ENCODE peak calls at places on chromosomes 3 and 15, in nine cellular contexts. One of them, this sample, is unnamed.

GRCh38 chr15:48090115-48090514 is 30.7 kb upstream of the SLC24A5 start:
- DNase-seq in MV-4-11: no peak
- DNase-seq in NCI-H1105: no peak
- DNase-seq in endothelial cell: no peak
- DNase-seq in right cardiac atrium: no peak
- DNase-seq in stimulated activated CD8-positive, alpha-beta memory T cell treated with anti-CD3 and anti-CD28 coated beads, Interleukin-15, amount 100 ng/mL, for 1 hour: no peak
- DNase-seq in RWPE1: no peak
- DNase-seq in mesendoderm: no peak
- DNase-seq in activated CD4-positive, alpha-beta T cell treated with anti-CD3 and anti-CD28 coated beads, Interleukin-2, amount 50 U/mL, for 1 hour: no peak
- DNase-seq in this sample: no peak

GRCh38 chr15:89754361-89755154 is 3.5 kb upstream of the MESP1 start:
- DNase-seq in MV-4-11: no peak
- DNase-seq in NCI-H1105: no peak
- DNase-seq in endothelial cell: no peak
- DNase-seq in right cardiac atrium: no peak
- DNase-seq in stimulated activated CD8-positive, alpha-beta memory T cell treated with anti-CD3 and anti-CD28 coated beads, Interleukin-15, amount 100 ng/mL, for 1 hour: no peak
- DNase-seq in RWPE1: no peak
- DNase-seq in mesendoderm: peak; percentile 93
- DNase-seq in activated CD4-positive, alpha-beta T cell treated with anti-CD3 and anti-CD28 coated beads, Interleukin-2, amount 50 U/mL, for 1 hour: no peak
- DNase-seq in this sample: no peak

GRCh38 chr3:98735296-98735695 is 27.8 kb upstream of the ST3GAL6 start:
- DNase-seq in MV-4-11: no peak
- DNase-seq in NCI-H1105: no peak
- DNase-seq in endothelial cell: no peak
- DNase-seq in right cardiac atrium: no peak
- DNase-seq in stimulated activated CD8-positive, alpha-beta memory T cell treated with anti-CD3 and anti-CD28 coated beads, Interleukin-15, amount 100 ng/mL, for 1 hour: no peak
- DNase-seq in RWPE1: no peak
- DNase-seq in mesendoderm: no peak
- DNase-seq in activated CD4-positive, alpha-beta T cell treated with anti-CD3 and anti-CD28 coated beads, Interleukin-2, amount 50 U/mL, for 1 hour: no peak
- DNase-seq in this sample: no peak

GRCh38 chr3:171122212-171122611 is 95.7 kb upstream of the SLC2A2 start:
- DNase-seq in MV-4-11: no peak
- DNase-seq in NCI-H1105: no peak
- DNase-seq in endothelial cell: no peak
- DNase-seq in right cardiac atrium: no peak
- DNase-seq in stimulated activated CD8-positive, alpha-beta memory T cell treated with anti-CD3 and anti-CD28 coated beads, Interleukin-15, amount 100 ng/mL, for 1 hour: no peak
- DNase-seq in RWPE1: no peak
- DNase-seq in mesendoderm: no peak
- DNase-seq in activated CD4-positive, alpha-beta T cell treated with anti-CD3 and anti-CD28 coated beads, Interleukin-2, amount 50 U/mL, for 1 hour: no peak
- DNase-seq in this sample: no peak

GRCh38 chr3:162525052-162525451 is 1028.4 kb downstream of the OTOL1 start:
- DNase-seq in MV-4-11: no peak
- DNase-seq in NCI-H1105: no peak
- DNase-seq in endothelial cell: no peak
- DNase-seq in right cardiac atrium: no peak
- DNase-seq in stimulated activated CD8-positive, alpha-beta memory T cell treated with anti-CD3 and anti-CD28 coated beads, Interleukin-15, amount 100 ng/mL, for 1 hour: no peak
- DNase-seq in RWPE1: peak; percentile 1
- DNase-seq in mesendoderm: no peak
- DNase-seq in activated CD4-positive, alpha-beta T cell treated with anti-CD3 and anti-CD28 coated beads, Interleukin-2, amount 50 U/mL, for 1 hour: no peak
- DNase-seq in this sample: no peak

GRCh38 chr3:125622381-125622788 is 27.1 kb upstream of the OSBPL11 start:
- DNase-seq in MV-4-11: no peak
- DNase-seq in NCI-H1105: no peak
- DNase-seq in endothelial cell: no peak
- DNase-seq in right cardiac atrium: peak; percentile 75
- DNase-seq in stimulated activated CD8-positive, alpha-beta memory T cell treated with anti-CD3 and anti-CD28 coated beads, Interleukin-15, amount 100 ng/mL, for 1 hour: no peak
- DNase-seq in RWPE1: no peak
- DNase-seq in mesendoderm: no peak
- DNase-seq in activated CD4-positive, alpha-beta T cell treated with anti-CD3 and anti-CD28 coated beads, Interleukin-2, amount 50 U/mL, for 1 hour: no peak
- DNase-seq in this sample: no peak

GRCh38 chr3:171169866-171170265 is 143.3 kb upstream of the SLC2A2 start:
- DNase-seq in MV-4-11: no peak
- DNase-seq in NCI-H1105: no peak
- DNase-seq in endothelial cell: no peak
- DNase-seq in right cardiac atrium: no peak
- DNase-seq in stimulated activated CD8-positive, alpha-beta memory T cell treated with anti-CD3 and anti-CD28 coated beads, Interleukin-15, amount 100 ng/mL, for 1 hour: no peak
- DNase-seq in RWPE1: no peak
- DNase-seq in mesendoderm: no peak
- DNase-seq in activated CD4-positive, alpha-beta T cell treated with anti-CD3 and anti-CD28 coated beads, Interleukin-2, amount 50 U/mL, for 1 hour: no peak
- DNase-seq in this sample: no peak

GRCh38 chr15:62998262-62998909 is 44.2 kb upstream of the TPM1 start:
- DNase-seq in MV-4-11: no peak
- DNase-seq in NCI-H1105: no peak
- DNase-seq in endothelial cell: no peak
- DNase-seq in right cardiac atrium: no peak
- DNase-seq in stimulated activated CD8-positive, alpha-beta memory T cell treated with anti-CD3 and anti-CD28 coated beads, Interleukin-15, amount 100 ng/mL, for 1 hour: no peak
- DNase-seq in RWPE1: no peak
- DNase-seq in mesendoderm: no peak
- DNase-seq in activated CD4-positive, alpha-beta T cell treated with anti-CD3 and anti-CD28 coated beads, Interleukin-2, amount 50 U/mL, for 1 hour: no peak
- DNase-seq in this sample: no peak

GRCh38 chr15:41951571-41951970 is 20.8 kb downstream of the EHD4 start:
- DNase-seq in MV-4-11: no peak
- DNase-seq in NCI-H1105: no peak
- DNase-seq in endothelial cell: no peak
- DNase-seq in right cardiac atrium: no peak
- DNase-seq in stimulated activated CD8-positive, alpha-beta memory T cell treated with anti-CD3 and anti-CD28 coated beads, Interleukin-15, amount 100 ng/mL, for 1 hour: no peak
- DNase-seq in RWPE1: no peak
- DNase-seq in mesendoderm: no peak
- DNase-seq in activated CD4-positive, alpha-beta T cell treated with anti-CD3 and anti-CD28 coated beads, Interleukin-2, amount 50 U/mL, for 1 hour: no peak
- DNase-seq in this sample: no peak

GRCh38 chr15:77889009-77889806 is 188.3 kb downstream of the TBC1D2B start:
- DNase-seq in MV-4-11: peak; percentile 26
- DNase-seq in NCI-H1105: no peak
- DNase-seq in endothelial cell: no peak
- DNase-seq in right cardiac atrium: peak; percentile 45
- DNase-seq in stimulated activated CD8-positive, alpha-beta memory T cell treated with anti-CD3 and anti-CD28 coated beads, Interleukin-15, amount 100 ng/mL, for 1 hour: no peak
- DNase-seq in RWPE1: no peak
- DNase-seq in mesendoderm: no peak
- DNase-seq in activated CD4-positive, alpha-beta T cell treated with anti-CD3 and anti-CD28 coated beads, Interleukin-2, amount 50 U/mL, for 1 hour: no peak
- DNase-seq in this sample: no peak

GRCh38 chr3:156264771-156265170 is 144.4 kb downstream of the KCNAB1 start:
- DNase-seq in MV-4-11: no peak
- DNase-seq in NCI-H1105: no peak
- DNase-seq in endothelial cell: no peak
- DNase-seq in right cardiac atrium: no peak
- DNase-seq in stimulated activated CD8-positive, alpha-beta memory T cell treated with anti-CD3 and anti-CD28 coated beads, Interleukin-15, amount 100 ng/mL, for 1 hour: no peak
- DNase-seq in RWPE1: no peak
- DNase-seq in mesendoderm: no peak
- DNase-seq in activated CD4-positive, alpha-beta T cell treated with anti-CD3 and anti-CD28 coated beads, Interleukin-2, amount 50 U/mL, for 1 hour: no peak
- DNase-seq in this sample: no peak

GRCh38 chr3:75254685-75255084 is 409.4 kb upstream of the FRG2C start:
- DNase-seq in MV-4-11: no peak
- DNase-seq in NCI-H1105: no peak
- DNase-seq in endothelial cell: no peak
- DNase-seq in right cardiac atrium: no peak
- DNase-seq in stimulated activated CD8-positive, alpha-beta memory T cell treated with anti-CD3 and anti-CD28 coated beads, Interleukin-15, amount 100 ng/mL, for 1 hour: no peak
- DNase-seq in RWPE1: no peak
- DNase-seq in mesendoderm: no peak
- DNase-seq in activated CD4-positive, alpha-beta T cell treated with anti-CD3 and anti-CD28 coated beads, Interleukin-2, amount 50 U/mL, for 1 hour: no peak
- DNase-seq in this sample: no peak

GRCh38 chr3:12483364-12483763 is 916 bp upstream of the TSEN2 start:
- DNase-seq in MV-4-11: no peak
- DNase-seq in NCI-H1105: peak; percentile 2
- DNase-seq in endothelial cell: no peak
- DNase-seq in right cardiac atrium: no peak
- DNase-seq in stimulated activated CD8-positive, alpha-beta memory T cell treated with anti-CD3 and anti-CD28 coated beads, Interleukin-15, amount 100 ng/mL, for 1 hour: no peak
- DNase-seq in RWPE1: no peak
- DNase-seq in mesendoderm: no peak
- DNase-seq in activated CD4-positive, alpha-beta T cell treated with anti-CD3 and anti-CD28 coated beads, Interleukin-2, amount 50 U/mL, for 1 hour: no peak
- DNase-seq in this sample: no peak

GRCh38 chr3:179666436-179667035 is 13.7 kb downstream of the USP13 start:
- DNase-seq in MV-4-11: no peak
- DNase-seq in NCI-H1105: peak; percentile 79
- DNase-seq in endothelial cell: no peak
- DNase-seq in right cardiac atrium: peak; percentile 91
- DNase-seq in stimulated activated CD8-positive, alpha-beta memory T cell treated with anti-CD3 and anti-CD28 coated beads, Interleukin-15, amount 100 ng/mL, for 1 hour: no peak
- DNase-seq in RWPE1: no peak
- DNase-seq in mesendoderm: peak; percentile 42
- DNase-seq in activated CD4-positive, alpha-beta T cell treated with anti-CD3 and anti-CD28 coated beads, Interleukin-2, amount 50 U/mL, for 1 hour: no peak
- DNase-seq in this sample: no peak

GRCh38 chr3:185422677-185423076 is 59.7 kb downstream of the MAP3K13 start:
- DNase-seq in MV-4-11: no peak
- DNase-seq in NCI-H1105: no peak
- DNase-seq in endothelial cell: no peak
- DNase-seq in right cardiac atrium: no peak
- DNase-seq in stimulated activated CD8-positive, alpha-beta memory T cell treated with anti-CD3 and anti-CD28 coated beads, Interleukin-15, amount 100 ng/mL, for 1 hour: no peak
- DNase-seq in RWPE1: no peak
- DNase-seq in mesendoderm: no peak
- DNase-seq in activated CD4-positive, alpha-beta T cell treated with anti-CD3 and anti-CD28 coated beads, Interleukin-2, amount 50 U/mL, for 1 hour: no peak
- DNase-seq in this sample: no peak

GRCh38 chr3:123781138-123781537 is 103.0 kb downstream of the MYLK start:
- DNase-seq in MV-4-11: no peak
- DNase-seq in NCI-H1105: no peak
- DNase-seq in endothelial cell: no peak
- DNase-seq in right cardiac atrium: no peak
- DNase-seq in stimulated activated CD8-positive, alpha-beta memory T cell treated with anti-CD3 and anti-CD28 coated beads, Interleukin-15, amount 100 ng/mL, for 1 hour: no peak
- DNase-seq in RWPE1: no peak
- DNase-seq in mesendoderm: peak; percentile 62
- DNase-seq in activated CD4-positive, alpha-beta T cell treated with anti-CD3 and anti-CD28 coated beads, Interleukin-2, amount 50 U/mL, for 1 hour: no peak
- DNase-seq in this sample: no peak

GRCh38 chr3:141456328-141456689 is 30.5 kb upstream of the RASA2 start:
- DNase-seq in MV-4-11: no peak
- DNase-seq in NCI-H1105: no peak
- DNase-seq in endothelial cell: no peak
- DNase-seq in right cardiac atrium: peak; percentile 58
- DNase-seq in stimulated activated CD8-positive, alpha-beta memory T cell treated with anti-CD3 and anti-CD28 coated beads, Interleukin-15, amount 100 ng/mL, for 1 hour: no peak
- DNase-seq in RWPE1: no peak
- DNase-seq in mesendoderm: no peak
- DNase-seq in activated CD4-positive, alpha-beta T cell treated with anti-CD3 and anti-CD28 coated beads, Interleukin-2, amount 50 U/mL, for 1 hour: no peak
- DNase-seq in this sample: no peak

GRCh38 chr3:135170732-135171131 is 375.7 kb downstream of the EPHB1 start:
- DNase-seq in MV-4-11: no peak
- DNase-seq in NCI-H1105: no peak
- DNase-seq in endothelial cell: no peak
- DNase-seq in right cardiac atrium: no peak
- DNase-seq in stimulated activated CD8-positive, alpha-beta memory T cell treated with anti-CD3 and anti-CD28 coated beads, Interleukin-15, amount 100 ng/mL, for 1 hour: no peak
- DNase-seq in RWPE1: no peak
- DNase-seq in mesendoderm: no peak
- DNase-seq in activated CD4-positive, alpha-beta T cell treated with anti-CD3 and anti-CD28 coated beads, Interleukin-2, amount 50 U/mL, for 1 hour: no peak
- DNase-seq in this sample: no peak

GRCh38 chr15:90044916-90045371 is 43.8 kb downstream of the ZNF710 start:
- DNase-seq in MV-4-11: no peak
- DNase-seq in NCI-H1105: no peak
- DNase-seq in endothelial cell: no peak
- DNase-seq in right cardiac atrium: no peak
- DNase-seq in stimulated activated CD8-positive, alpha-beta memory T cell treated with anti-CD3 and anti-CD28 coated beads, Interleukin-15, amount 100 ng/mL, for 1 hour: no peak
- DNase-seq in RWPE1: no peak
- DNase-seq in mesendoderm: no peak
- DNase-seq in activated CD4-positive, alpha-beta T cell treated with anti-CD3 and anti-CD28 coated beads, Interleukin-2, amount 50 U/mL, for 1 hour: no peak
- DNase-seq in this sample: no peak

GRCh38 chr3:186536883-186537553 is 7.2 kb downstream of the CRYGS start:
- DNase-seq in MV-4-11: peak; percentile 48
- DNase-seq in NCI-H1105: no peak
- DNase-seq in endothelial cell: no peak
- DNase-seq in right cardiac atrium: no peak
- DNase-seq in stimulated activated CD8-positive, alpha-beta memory T cell treated with anti-CD3 and anti-CD28 coated beads, Interleukin-15, amount 100 ng/mL, for 1 hour: no peak
- DNase-seq in RWPE1: no peak
- DNase-seq in mesendoderm: peak; percentile 64
- DNase-seq in activated CD4-positive, alpha-beta T cell treated with anti-CD3 and anti-CD28 coated beads, Interleukin-2, amount 50 U/mL, for 1 hour: no peak
- DNase-seq in this sample: no peak